ENCODE peak calls at places on chromosomes 5 and 9, in eight cellular contexts. H is T-cell; W is heart right ventricle; M is activated B cell treated with CpG ODN at 0.5 μM for 24 hours; K is CD8-positive, alpha-beta T cell; L is activated CD8-positive, alpha-beta T cell treated with anti-CD3 and anti-CD28 coated beads, Interleukin-2, amount 10 ng/mL, durations not matched to agents 7 days and 5 days; T is HepG2; B is gastrocnemius medialis. S is an unnamed sample.

GRCh38 chr9:77989437-77989836 is 42.2 kb downstream of the GNAQ start:
- ATAC-seq in H (no peak), W (no peak), M (no peak), K (no peak), L (no peak), T (no peak), B (no peak), S (no peak)

GRCh38 chr9:86636614-86637013 is 282.4 kb upstream of the TUT7 start:
- ATAC-seq in H (no peak), W (no peak), M (no peak), K (no peak), L (no peak), T (no peak), B (no peak), S (no peak)

GRCh38 chr5:104179057-104179456 is 616.5 kb upstream of the NUDT12 start:
- ATAC-seq in H (no peak), W (no peak), M (no peak), K (no peak), L (no peak), T (peak; percentile 100), B (no peak), S (no peak)

GRCh38 chr5:35854248-35854647 is 2.4 kb upstream of the IL7R start:
- ATAC-seq in H (peak; percentile 73), W (no peak), M (peak; percentile 35), K (peak; percentile 66), L (peak; percentile 55), T (no peak), B (peak; percentile 47), S (no peak)

GRCh38 chr9:98989036-98990000 is 45.6 kb downstream of the COL15A1 start:
- ATAC-seq in H (peak; percentile 43), W (peak; percentile 82), M (no peak), K (no peak), L (no peak), T (peak; percentile 74), B (peak; percentile 86), S (peak; percentile 89)

GRCh38 chr5:87233122-87233521 is 34.6 kb upstream of the RASA1 start:
- ATAC-seq in H (no peak), W (no peak), M (peak; percentile 47), K (no peak), L (no peak), T (no peak), B (no peak), S (no peak)

GRCh38 chr5:43676083-43676840 is 73.3 kb downstream of the NNT start:
- ATAC-seq in H (no peak), W (no peak), M (no peak), K (no peak), L (no peak), T (no peak), B (peak; percentile 97), S (no peak)

GRCh38 chr5:133825631-133826289 is 142.7 kb downstream of the C5orf15 start:
- ATAC-seq in H (peak; percentile 84), W (no peak), M (peak; percentile 67), K (peak; percentile 95), L (peak; percentile 88), T (no peak), B (peak; percentile 35), S (no peak)

GRCh38 chr5:69415584-69415958 is 655 bp downstream of the MARVELD2 start:
- ATAC-seq in H (no peak), W (no peak), M (no peak), K (no peak), L (no peak), T (peak; percentile 57), B (no peak), S (no peak)

GRCh38 chr5:13976867-13977479 is 32.5 kb upstream of the DNAH5 start:
- ATAC-seq in H (no peak), W (peak; percentile 69), M (no peak), K (no peak), L (no peak), T (peak; percentile 91), B (no peak), S (peak; percentile 57)

GRCh38 chr5:158538506-158539074 is 561.1 kb downstream of the EBF1 start:
- ATAC-seq in H (no peak), W (peak; percentile 83), M (peak; percentile 83), K (no peak), L (no peak), T (no peak), B (no peak), S (peak; percentile 55)

S was measured in gastroesophageal sphincter.